ENCODE peak calls at places on chromosomes 1 and 21, in ten cellular contexts. One of them, this sample, is unnamed.

GRCh38 chr1:62268315-62268714 is 50.9 kb downstream of the KANK4 start:
- DNase-seq in epithelial cell of esophagus: no peak
- DNase-seq in lung: no peak
- DNase-seq in GM23338: no peak
- DNase-seq in left ventricle myocardium inferior: no peak
- DNase-seq in neural crest cell: no peak
- DNase-seq in cardiac fibroblast: no peak
- DNase-seq in endothelial cell: no peak
- DNase-seq in pancreas: no peak
- DNase-seq in HFFc6: no peak
- DNase-seq in this sample: no peak

GRCh38 chr1:31324093-31324492 is 27.3 kb downstream of the ZCCHC17 start:
- DNase-seq in pancreas: no peak
- DNase-seq in GM23338: no peak
- DNase-seq in neural crest cell: no peak
- DNase-seq in endothelial cell: no peak
- DNase-seq in left ventricle myocardium inferior: no peak
- DNase-seq in HFFc6: no peak
- DNase-seq in cardiac fibroblast: no peak
- DNase-seq in lung: no peak
- DNase-seq in epithelial cell of esophagus: no peak
- DNase-seq in this sample: no peak

GRCh38 chr21:24160528-24160927 is 1446.8 kb downstream of the MRPL39 start:
- DNase-seq in neural crest cell: no peak
- DNase-seq in lung: no peak
- DNase-seq in epithelial cell of esophagus: no peak
- DNase-seq in endothelial cell: no peak
- DNase-seq in pancreas: no peak
- DNase-seq in GM23338: no peak
- DNase-seq in left ventricle myocardium inferior: no peak
- DNase-seq in HFFc6: no peak
- DNase-seq in cardiac fibroblast: no peak
- DNase-seq in this sample: no peak

GRCh38 chr1:2583871-2584341 is 2.7 kb upstream of the PRXL2B start:
- DNase-seq in epithelial cell of esophagus: peak
- DNase-seq in GM23338: peak
- DNase-seq in pancreas: peak
- DNase-seq in endothelial cell: no peak
- DNase-seq in cardiac fibroblast: no peak
- DNase-seq in HFFc6: no peak
- DNase-seq in left ventricle myocardium inferior: no peak
- DNase-seq in neural crest cell: no peak
- DNase-seq in lung: peak
- DNase-seq in this sample: peak

GRCh38 chr1:16405441-16405840 is 31.8 kb downstream of the SPATA21 start:
- DNase-seq in HFFc6: no peak
- DNase-seq in cardiac fibroblast: no peak
- DNase-seq in neural crest cell: no peak
- DNase-seq in left ventricle myocardium inferior: no peak
- DNase-seq in pancreas: no peak
- DNase-seq in GM23338: no peak
- DNase-seq in epithelial cell of esophagus: no peak
- DNase-seq in lung: no peak
- DNase-seq in endothelial cell: no peak
- DNase-seq in this sample: no peak

GRCh38 chr21:42695324-42696025 is 42.1 kb downstream of the PDE9A start:
- DNase-seq in endothelial cell: no peak
- DNase-seq in pancreas: no peak
- DNase-seq in cardiac fibroblast: peak
- DNase-seq in left ventricle myocardium inferior: no peak
- DNase-seq in HFFc6: no peak
- DNase-seq in neural crest cell: no peak
- DNase-seq in lung: no peak
- DNase-seq in epithelial cell of esophagus: peak
- DNase-seq in GM23338: no peak
- DNase-seq in this sample: no peak

GRCh38 chr1:95323117-95323516 is 89.1 kb downstream of the RWDD3 start:
- DNase-seq in epithelial cell of esophagus: peak
- DNase-seq in lung: no peak
- DNase-seq in left ventricle myocardium inferior: no peak
- DNase-seq in cardiac fibroblast: peak
- DNase-seq in neural crest cell: no peak
- DNase-seq in HFFc6: no peak
- DNase-seq in endothelial cell: no peak
- DNase-seq in GM23338: no peak
- DNase-seq in pancreas: no peak
- DNase-seq in this sample: no peak

GRCh38 chr21:41521489-41522027 is 13.6 kb upstream of the TMPRSS2 start:
- DNase-seq in left ventricle myocardium inferior: no peak
- DNase-seq in GM23338: no peak
- DNase-seq in cardiac fibroblast: no peak
- DNase-seq in endothelial cell: no peak
- DNase-seq in pancreas: no peak
- DNase-seq in HFFc6: no peak
- DNase-seq in lung: no peak
- DNase-seq in neural crest cell: no peak
- DNase-seq in epithelial cell of esophagus: no peak
- DNase-seq in this sample: no peak

GRCh38 chr1:233367057-233367759 is 39.7 kb downstream of the MAP3K21 start:
- DNase-seq in neural crest cell: no peak
- DNase-seq in endothelial cell: no peak
- DNase-seq in cardiac fibroblast: no peak
- DNase-seq in left ventricle myocardium inferior: no peak
- DNase-seq in GM23338: peak
- DNase-seq in HFFc6: no peak
- DNase-seq in epithelial cell of esophagus: no peak
- DNase-seq in pancreas: no peak
- DNase-seq in lung: peak
- DNase-seq in this sample: no peak

GRCh38 chr1:7265771-7266371 is 480.6 kb downstream of the CAMTA1 start:
- DNase-seq in endothelial cell: no peak
- DNase-seq in epithelial cell of esophagus: peak
- DNase-seq in neural crest cell: no peak
- DNase-seq in GM23338: no peak
- DNase-seq in lung: peak
- DNase-seq in left ventricle myocardium inferior: no peak
- DNase-seq in cardiac fibroblast: peak
- DNase-seq in HFFc6: peak
- DNase-seq in pancreas: peak
- DNase-seq in this sample: no peak

GRCh38 chr1:26922901-26923300 is 1.4 kb downstream of the NUDC start:
- DNase-seq in endothelial cell: no peak
- DNase-seq in left ventricle myocardium inferior: no peak
- DNase-seq in lung: no peak
- DNase-seq in GM23338: no peak
- DNase-seq in HFFc6: no peak
- DNase-seq in epithelial cell of esophagus: no peak
- DNase-seq in pancreas: no peak
- DNase-seq in cardiac fibroblast: no peak
- DNase-seq in neural crest cell: no peak
- DNase-seq in this sample: no peak

GRCh38 chr1:112298558-112298957 is 97.5 kb upstream of the CTTNBP2NL start:
- DNase-seq in epithelial cell of esophagus: peak
- DNase-seq in neural crest cell: peak
- DNase-seq in lung: peak
- DNase-seq in endothelial cell: peak
- DNase-seq in cardiac fibroblast: peak
- DNase-seq in left ventricle myocardium inferior: no peak
- DNase-seq in HFFc6: peak
- DNase-seq in pancreas: no peak
- DNase-seq in GM23338: peak
- DNase-seq in this sample: peak

GRCh38 chr1:155124503-155125463 is 2.9 kb upstream of the EFNA1 start:
- DNase-seq in lung: no peak
- DNase-seq in cardiac fibroblast: peak
- DNase-seq in left ventricle myocardium inferior: no peak
- DNase-seq in GM23338: peak
- DNase-seq in neural crest cell: no peak
- DNase-seq in epithelial cell of esophagus: peak
- DNase-seq in HFFc6: no peak
- DNase-seq in pancreas: no peak
- DNase-seq in endothelial cell: peak
- DNase-seq in this sample: no peak

GRCh38 chr1:21622466-21623315 is 46.5 kb downstream of the RAP1GAP start:
- DNase-seq in HFFc6: no peak
- DNase-seq in cardiac fibroblast: no peak
- DNase-seq in epithelial cell of esophagus: peak
- DNase-seq in endothelial cell: peak
- DNase-seq in GM23338: peak
- DNase-seq in left ventricle myocardium inferior: peak
- DNase-seq in pancreas: peak
- DNase-seq in neural crest cell: peak
- DNase-seq in lung: no peak
- DNase-seq in this sample: peak

DNA sequence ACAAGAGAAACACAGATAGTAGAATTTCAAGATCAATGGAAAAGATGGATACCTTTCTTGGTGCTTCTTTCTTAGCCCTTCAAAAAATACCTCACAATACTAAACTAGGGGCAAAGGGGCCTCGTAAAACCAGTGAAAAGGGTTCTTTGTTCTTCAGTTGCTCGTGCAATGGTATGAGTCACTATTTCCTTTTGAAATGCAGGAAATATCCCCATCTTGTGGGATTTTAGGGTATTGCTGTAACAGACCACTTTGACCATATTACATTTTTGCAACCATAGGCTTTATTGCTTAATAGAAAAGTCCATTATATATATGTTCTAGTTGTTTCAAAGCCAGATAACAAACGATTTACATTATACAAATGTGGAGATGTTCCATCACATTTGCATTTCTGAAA is 88.7 kb upstream of the PKN2 start:
- DNase-seq in HFFc6: peak
- DNase-seq in endothelial cell: no peak
- DNase-seq in pancreas: no peak
- DNase-seq in epithelial cell of esophagus: peak
- DNase-seq in neural crest cell: no peak
- DNase-seq in lung: no peak
- DNase-seq in cardiac fibroblast: peak
- DNase-seq in left ventricle myocardium inferior: no peak
- DNase-seq in GM23338: peak
- DNase-seq in this sample: peak
- TF ChIP-seq CTCF in HFFc6: peak
- TF ChIP-seq CTCF in endothelial cell: peak
- TF ChIP-seq CTCF in pancreas: no peak
- TF ChIP-seq CTCF in epithelial cell of esophagus: peak
- TF ChIP-seq CTCF in neural crest cell: peak
- TF ChIP-seq CTCF in lung: no peak
- TF ChIP-seq CTCF in cardiac fibroblast: peak
- TF ChIP-seq CTCF in left ventricle myocardium inferior: peak
- TF ChIP-seq CTCF in GM23338: peak
- TF ChIP-seq CTCF in this sample: peak

GRCh38 chr21:35204850-35205564 is 155.9 kb upstream of the RUNX1 start:
- DNase-seq in lung: peak
- DNase-seq in pancreas: peak
- DNase-seq in epithelial cell of esophagus: no peak
- DNase-seq in neural crest cell: no peak
- DNase-seq in left ventricle myocardium inferior: peak
- DNase-seq in GM23338: peak
- DNase-seq in endothelial cell: peak
- DNase-seq in HFFc6: peak
- DNase-seq in cardiac fibroblast: peak
- DNase-seq in this sample: peak
- TF ChIP-seq CTCF in lung: no peak
- TF ChIP-seq CTCF in pancreas: no peak
- TF ChIP-seq CTCF in epithelial cell of esophagus: no peak
- TF ChIP-seq CTCF in neural crest cell: no peak
- TF ChIP-seq CTCF in left ventricle myocardium inferior: no peak
- TF ChIP-seq CTCF in GM23338: peak
- TF ChIP-seq CTCF in endothelial cell: no peak
- TF ChIP-seq CTCF in HFFc6: peak
- TF ChIP-seq CTCF in cardiac fibroblast: peak
- TF ChIP-seq CTCF in this sample: peak

DNA sequence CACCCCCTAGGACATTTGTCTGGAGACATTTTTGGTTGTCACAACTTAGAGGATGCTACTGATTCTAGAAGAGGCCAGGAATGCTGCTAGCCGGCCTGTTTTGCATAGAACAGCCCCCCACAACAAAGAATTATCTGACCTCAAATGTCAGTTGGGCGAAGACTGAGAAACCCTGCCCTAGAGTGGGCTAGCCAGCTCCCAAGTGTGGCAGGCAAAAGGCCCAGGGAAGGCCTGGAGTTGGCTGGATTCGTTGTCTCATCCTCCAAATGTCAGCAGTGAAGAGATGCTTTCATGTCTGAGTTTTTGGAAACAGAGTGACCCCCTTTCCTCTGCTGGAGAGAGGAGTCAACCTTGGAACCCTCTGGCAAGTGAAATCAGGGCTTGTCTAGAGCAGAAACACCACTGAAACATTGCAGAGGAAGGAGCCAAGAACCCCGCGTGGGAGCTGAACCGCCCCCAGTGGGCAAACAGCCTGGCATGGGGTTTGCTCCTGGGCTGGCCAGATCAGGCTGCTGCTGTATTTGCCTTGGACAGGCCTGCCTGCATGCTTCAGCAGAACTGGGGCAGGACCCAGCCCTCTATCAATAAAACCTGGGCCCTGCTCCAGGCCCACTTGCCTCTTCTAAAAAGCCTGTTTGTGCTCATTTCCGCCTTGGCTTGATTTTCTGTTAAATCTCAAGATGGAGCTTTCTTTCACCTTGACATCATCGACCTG is 32.9 kb downstream of the RASSF5 start:
- DNase-seq in neural crest cell: no peak
- DNase-seq in endothelial cell: no peak
- DNase-seq in epithelial cell of esophagus: no peak
- DNase-seq in cardiac fibroblast: peak
- DNase-seq in left ventricle myocardium inferior: no peak
- DNase-seq in lung: peak
- DNase-seq in GM23338: no peak
- DNase-seq in HFFc6: no peak
- DNase-seq in pancreas: peak
- DNase-seq in this sample: no peak
- TF ChIP-seq CTCF in neural crest cell: no peak
- TF ChIP-seq CTCF in endothelial cell: no peak
- TF ChIP-seq CTCF in epithelial cell of esophagus: no peak
- TF ChIP-seq CTCF in cardiac fibroblast: no peak
- TF ChIP-seq CTCF in left ventricle myocardium inferior: no peak
- TF ChIP-seq CTCF in lung: no peak
- TF ChIP-seq CTCF in GM23338: no peak
- TF ChIP-seq CTCF in HFFc6: no peak
- TF ChIP-seq CTCF in pancreas: no peak
- TF ChIP-seq CTCF in this sample: no peak

DNA sequence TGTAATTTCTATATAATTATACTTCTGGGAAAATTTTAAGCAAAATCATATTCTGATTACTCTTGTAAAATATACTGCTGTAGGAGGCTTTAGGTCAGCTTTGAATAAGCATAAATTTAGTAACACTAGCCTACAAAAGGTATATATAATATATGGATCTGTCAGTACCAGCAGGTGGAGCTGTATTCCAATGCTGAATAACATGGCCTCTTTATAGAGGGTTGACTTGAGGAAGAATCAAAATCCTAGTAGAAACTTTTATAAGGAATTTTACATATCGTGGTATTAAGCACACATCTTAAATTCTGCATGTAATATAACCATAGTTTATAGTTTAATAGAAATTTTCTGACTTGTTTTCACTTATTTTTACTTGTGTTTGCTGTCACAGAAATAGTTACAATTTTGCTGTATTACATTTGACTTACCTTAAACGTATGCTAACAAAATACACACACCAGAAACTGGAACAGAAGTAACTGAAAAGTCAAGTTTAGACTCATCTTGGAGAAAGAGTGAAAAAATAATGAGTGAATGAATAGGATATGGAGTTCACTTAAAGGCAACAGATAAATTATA is 79.3 kb downstream of the HMCN1 start:
- DNase-seq in left ventricle myocardium inferior: no peak
- DNase-seq in cardiac fibroblast: peak
- DNase-seq in pancreas: no peak
- DNase-seq in lung: no peak
- DNase-seq in neural crest cell: no peak
- DNase-seq in GM23338: peak
- DNase-seq in epithelial cell of esophagus: peak
- DNase-seq in HFFc6: peak
- DNase-seq in endothelial cell: peak
- DNase-seq in this sample: peak
- TF ChIP-seq CTCF in left ventricle myocardium inferior: peak
- TF ChIP-seq CTCF in cardiac fibroblast: peak
- TF ChIP-seq CTCF in pancreas: no peak
- TF ChIP-seq CTCF in lung: peak
- TF ChIP-seq CTCF in neural crest cell: peak
- TF ChIP-seq CTCF in GM23338: peak
- TF ChIP-seq CTCF in epithelial cell of esophagus: peak
- TF ChIP-seq CTCF in HFFc6: peak
- TF ChIP-seq CTCF in endothelial cell: peak
- TF ChIP-seq CTCF in this sample: peak